ENCODE peak calls at places on chromosome 16, in five cellular contexts. E, J, R, W and H are unnamed samples.

GRCh38 chr16:11603331-11603750 is 16.6 kb upstream of the LITAF start:
- DNase-seq in R (no peak), E (no peak), J (no peak), W (no peak), H (no peak)

GRCh38 chr16:28596840-28597691 is at the start of gene SULT1A2:
- DNase-seq in W (no peak), E (no peak), J (peak; percentile 30), R (no peak), H (peak; percentile 66)

GRCh38 chr16:74817851-74818250 is 43.2 kb upstream of the FA2H start:
- DNase-seq in J (no peak), E (no peak), R (no peak), W (no peak), H (no peak)

GRCh38 chr16:82848013-82848412 is 221.2 kb downstream of the CDH13 start:
- DNase-seq in E (no peak), R (no peak), J (no peak), W (no peak), H (no peak)

GRCh38 chr16:63816304-63816703 is 1305.6 kb downstream of the CDH11 start:
- DNase-seq in W (no peak), E (no peak), R (no peak), J (no peak), H (peak; percentile 66)

GRCh38 chr16:86669937-86670772 is 91.8 kb downstream of the FOXL1 start:
- DNase-seq in W (no peak), E (no peak), J (no peak), R (no peak), H (no peak)

GRCh38 chr16:74700206-74701040 is at the start of gene MLKL:
- DNase-seq in E (peak; percentile 62), W (no peak), R (peak; percentile 36), J (peak; percentile 59), H (peak; percentile 26)

GRCh38 chr16:71878911-71879310 is 5.1 kb downstream of the ZNF821 start:
- DNase-seq in W (no peak), R (no peak), J (no peak), E (no peak), H (no peak)

GRCh38 chr16:47143677-47144558 is at the start of gene NETO2:
- DNase-seq in W (peak; percentile 52), R (peak; percentile 52), J (peak; percentile 70), E (peak; percentile 59), H (peak; percentile 58)

GRCh38 chr16:57300387-57301125 is 16.1 kb upstream of the PLLP start:
- DNase-seq in J (peak; percentile 99), E (peak; percentile 97), W (peak; percentile 100), R (peak; percentile 100), H (peak; percentile 97)